ENCODE peak calls at places on chromosomes 4 and X, in five cellular contexts. J, Y, A, O and S are unnamed samples.

GRCh38 chrX:101022020-101022419 is 29.9 kb downstream of the TRMT2B start:
- DNase-seq in J (no peak), O (no peak), Y (no peak), A (no peak), S (no peak)

GRCh38 chr4:181688416-181688815 is 554.8 kb upstream of the TENM3 start:
- DNase-seq in J (no peak), Y (no peak), O (no peak), A (no peak), S (no peak)

GRCh38 chrX:101078716-101079115 is at the start of gene TMEM35A:
- DNase-seq in O (no peak), A (peak; percentile 49), Y (peak; percentile 49), J (no peak), S (peak; percentile 46)

GRCh38 chrX:40096395-40097091 is 1.2 kb downstream of the BCOR start:
- DNase-seq in A (peak; percentile 72), Y (no peak), J (peak; percentile 46), O (no peak), S (peak; percentile 61)

GRCh38 chr4:41478518-41478917 is 59.4 kb upstream of the LIMCH1 start:
- DNase-seq in A (no peak), Y (no peak), O (no peak), J (no peak), S (no peak)

GRCh38 chrX:32673193-32673592 is 538.2 kb downstream of the DMD start:
- DNase-seq in A (peak; percentile 0), J (no peak), Y (no peak), O (no peak), S (no peak)

GRCh38 chrX:10049246-10049645 is 82.1 kb downstream of the CLDN34 start:
- DNase-seq in O (no peak), A (no peak), Y (no peak), J (no peak), S (no peak)

GRCh38 chr4:156303708-156304107 is 350.0 kb upstream of the CTSO start:
- DNase-seq in A (no peak), O (no peak), J (no peak), Y (no peak), S (no peak)

GRCh38 chr4:108107729-108108382 is 60.9 kb downstream of the LEF1 start:
- DNase-seq in Y (no peak), J (no peak), O (no peak), A (no peak), S (no peak)

GRCh38 chr4:55635760-55636621 is at the start of gene NMU:
- DNase-seq in J (peak; percentile 18), A (peak; percentile 2), Y (peak; percentile 73), O (peak; percentile 41), S (peak; percentile 65)

GRCh38 chr4:161987611-161988010 is 176.2 kb downstream of the FSTL5 start:
- DNase-seq in J (no peak), A (no peak), O (no peak), Y (no peak), S (no peak)

GRCh38 chrX:155747520-155747919 is 133.6 kb upstream of the VAMP7 start:
- DNase-seq in A (no peak), Y (no peak), J (no peak), O (no peak), S (no peak)

GRCh38 chrX:36198575-36198974 is 279.0 kb downstream of the CFAP47 start:
- DNase-seq in A (no peak), J (peak; percentile 43), O (no peak), Y (no peak), S (no peak)

GRCh38 chr4:5724377-5724776 is 13.4 kb downstream of the EVC start:
- DNase-seq in O (no peak), J (no peak), Y (no peak), A (peak; percentile 15), S (no peak)

GRCh38 chr4:28677808-28678207 is 1817.2 kb downstream of the STIM2 start:
- DNase-seq in O (no peak), J (no peak), Y (no peak), A (no peak), S (no peak)

GRCh38 chrX:100659431-100660137 is 15.6 kb downstream of the SRPX2 start:
- DNase-seq in A (peak; percentile 53), J (no peak), Y (no peak), O (no peak), S (no peak)

GRCh38 chr4:165584916-165585315 is 206.1 kb downstream of the CPE start:
- DNase-seq in Y (no peak), O (no peak), A (no peak), J (no peak), S (no peak)

GRCh38 chrX:97405031-97405685 is 521.5 kb downstream of the RPA4 start:
- DNase-seq in J (no peak), Y (no peak), O (no peak), A (no peak), S (no peak)

GRCh38 chr4:104571341-104571740 is 76.6 kb upstream of the CXXC4 start:
- DNase-seq in Y (no peak), A (no peak), J (peak; percentile 57), O (no peak), S (peak; percentile 39)

GRCh38 chr4:2856266-2856665 is 12.6 kb downstream of the ADD1 start:
- DNase-seq in Y (no peak), A (no peak), J (no peak), O (no peak), S (no peak)

GRCh38 chr4:157804986-157805385 is 367.8 kb downstream of the GASK1B start:
- DNase-seq in O (no peak), J (no peak), A (no peak), Y (no peak), S (no peak)

GRCh38 chr4:67035501-67035900 is 509.8 kb downstream of the CENPC start:
- DNase-seq in A (peak; percentile 89), J (no peak), Y (no peak), O (no peak), S (no peak)

DNA sequence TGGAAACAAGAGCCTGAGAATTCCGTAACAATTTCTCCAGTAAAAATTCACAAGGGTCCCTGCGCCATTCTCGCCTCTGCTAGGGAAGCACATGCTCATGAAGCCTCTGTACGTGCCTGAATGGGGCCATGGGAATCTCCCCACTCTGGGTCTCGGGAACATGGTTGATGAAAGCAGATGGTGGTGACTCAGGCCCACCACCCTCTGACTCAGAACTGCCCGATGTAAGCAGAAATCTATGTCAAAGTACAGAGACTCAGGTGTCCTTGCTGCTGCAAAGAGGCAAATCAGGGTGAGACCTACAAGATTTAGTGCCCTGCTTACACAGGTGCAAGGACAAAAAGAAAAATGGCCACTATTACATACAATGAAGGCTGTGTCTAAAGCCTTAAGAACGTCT is 65.0 kb downstream of the SCD5 start:
- DNase-seq in O (no peak), A (peak; percentile 79), Y (no peak), J (peak; percentile 64), S (no peak)
- H2BK12ac ChIP-seq in O (no peak overlapping the region), A (no peak overlapping the region), Y (no peak overlapping the region), J (no peak overlapping the region), S (no peak overlapping the region)

GRCh38 chr4:186227221-186227620 is at the start of gene KLKB1:
- DNase-seq in J (no peak), A (no peak), Y (no peak), O (no peak), S (no peak)

GRCh38 chr4:186226521-186227189 is 652 bp upstream of the KLKB1 start:
- DNase-seq in A (no peak), Y (no peak), J (no peak), O (no peak), S (no peak)

GRCh38 chr4:186227744-186228513 is 622 bp downstream of the KLKB1 start:
- DNase-seq in A (no peak), Y (no peak), O (no peak), J (no peak), S (no peak)

GRCh38 chr4:186225848-186226247 is 1.5 kb upstream of the KLKB1 start:
- DNase-seq in Y (no peak), J (no peak), A (no peak), O (no peak), S (no peak)

DNA sequence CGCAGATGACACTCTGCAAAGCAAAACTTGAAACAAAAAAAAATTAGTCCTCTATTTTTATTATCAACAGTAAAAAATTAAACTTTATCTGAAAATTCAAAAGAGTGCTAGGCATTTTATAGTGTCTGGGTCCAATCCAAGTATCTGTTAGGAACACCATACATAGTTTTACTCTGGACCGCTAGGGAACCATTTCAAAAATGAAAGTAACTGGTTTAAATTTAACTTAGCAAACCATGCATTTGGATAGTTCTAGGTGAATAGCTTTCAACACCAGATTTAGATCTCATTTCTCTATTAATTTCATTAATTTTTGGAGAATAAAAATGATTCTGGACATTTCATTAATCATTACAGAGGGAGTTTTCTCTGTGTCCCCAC is 1.2 kb downstream of the KLKB1 start:
- DNase-seq in O (no peak), Y (no peak), A (no peak), J (no peak), S (no peak)
- H2AFZ ChIP-seq in O (no peak overlapping the region), Y (no peak overlapping the region), A (no peak overlapping the region), J (no peak overlapping the region), S (no peak overlapping the region)

DNA sequence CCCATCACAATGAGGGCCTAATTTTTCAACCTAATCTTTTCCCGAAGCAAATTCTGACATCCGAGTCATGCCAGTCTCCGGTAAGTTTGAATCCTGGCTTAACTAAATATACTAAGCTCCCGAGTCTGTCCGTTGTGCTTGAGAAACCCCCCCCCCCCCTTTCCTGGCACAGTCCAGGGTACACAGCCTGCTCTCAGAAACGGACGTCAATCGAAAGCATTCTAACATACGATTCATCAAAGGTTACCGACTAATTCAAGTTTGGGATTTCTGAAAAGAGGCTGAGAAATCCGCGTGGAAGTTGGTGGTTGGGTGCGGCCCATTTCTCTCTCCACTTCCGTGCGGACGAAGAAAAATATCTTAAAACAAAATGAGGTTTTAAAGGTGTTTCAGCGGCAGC is 616 bp downstream of the SDAD1 start:
- DNase-seq in O (no peak), J (no peak), A (peak; percentile 33), Y (no peak), S (no peak)
- H3K9ac ChIP-seq in O (no peak overlapping the region), J (peak overlapping the region; percentile 89), A (peak overlapping the region; percentile 96), Y (peak overlapping the region; percentile 78), S (peak overlapping the region; percentile 96)

GRCh38 chr4:20440170-20440569 is 188.5 kb downstream of the SLIT2 start:
- DNase-seq in O (no peak), Y (no peak), J (no peak), A (no peak), S (no peak)

GRCh38 chr4:20444599-20445337 is 193.1 kb downstream of the SLIT2 start:
- DNase-seq in A (no peak), Y (no peak), J (peak; percentile 6), O (no peak), S (no peak)

GRCh38 chr4:20447103-20447502 is 195.4 kb downstream of the SLIT2 start:
- DNase-seq in J (no peak), A (no peak), O (no peak), Y (no peak), S (no peak)

GRCh38 chr4:20443406-20443805 is 191.7 kb downstream of the SLIT2 start:
- DNase-seq in Y (no peak), O (no peak), A (no peak), J (no peak), S (no peak)

GRCh38 chr4:20445933-20446723 is 194.4 kb downstream of the SLIT2 start:
- DNase-seq in Y (no peak), J (no peak), A (peak; percentile 91), O (peak; percentile 31), S (no peak)
- H2BK12ac ChIP-seq in Y (no peak overlapping the region), J (no peak overlapping the region), A (no peak overlapping the region), O (no peak overlapping the region), S (no peak overlapping the region)

GRCh38 chrX:17465201-17465600 is 90.2 kb downstream of the NHS start:
- DNase-seq in O (no peak), A (no peak), J (no peak), Y (no peak), S (no peak)
- H2AFZ ChIP-seq in O (no peak overlapping the region), A (no peak overlapping the region), J (no peak overlapping the region), Y (no peak overlapping the region), S (no peak overlapping the region)

GRCh38 chr4:151788021-151788420 is 27.2 kb upstream of the GATB start:
- DNase-seq in O (no peak), A (no peak), J (no peak), Y (no peak), S (no peak)
- H3K9ac ChIP-seq in O (no peak overlapping the region), A (no peak overlapping the region), J (no peak overlapping the region), Y (no peak overlapping the region), S (no peak overlapping the region)